ENCODE peak calls at places on chromosomes 7 and 10, in seven cellular contexts. G, Q, W, V, N, L and I are unnamed samples.

GRCh38 chr10:95530021-95530420 is 31.1 kb downstream of the SORBS1 start:
- DNase-seq in G (no peak), Q (no peak), W (no peak), V (no peak), N (no peak), L (no peak), I (no peak)

GRCh38 chr7:23356726-23357125 is 57.6 kb downstream of the MALSU1 start:
- DNase-seq in G (no peak), Q (peak; percentile 48), W (no peak), V (peak; percentile 68), N (no peak), L (no peak), I (peak; percentile 56)

GRCh38 chr10:43296320-43296719 is 29.5 kb upstream of the RASGEF1A start:
- DNase-seq in G (no peak), Q (no peak), W (no peak), V (no peak), N (no peak), L (no peak), I (no peak)

GRCh38 chr7:117279931-117280525 is 42.8 kb downstream of the WNT2 start:
- DNase-seq in G (peak; percentile 22), Q (no peak), W (no peak), V (no peak), N (no peak), L (no peak), I (no peak)

GRCh38 chr7:20146461-20146860 is 70.7 kb downstream of the MACC1 start:
- DNase-seq in G (no peak), Q (peak; percentile 32), W (no peak), V (no peak), N (no peak), L (no peak), I (no peak)

GRCh38 chr10:59635502-59636290 is 74.0 kb downstream of the SLC16A9 start:
- DNase-seq in G (no peak), Q (no peak), W (no peak), V (no peak), N (no peak), L (no peak), I (no peak)

GRCh38 chr7:94396606-94397005 is 1.9 kb downstream of the COL1A2 start:
- DNase-seq in G (peak; percentile 60), Q (peak; percentile 51), W (no peak), V (no peak), N (no peak), L (no peak), I (no peak)

GRCh38 chr10:21300546-21300945 is 224.9 kb downstream of the SKIDA1 start:
- DNase-seq in G (no peak), Q (no peak), W (no peak), V (no peak), N (no peak), L (no peak), I (no peak)

GRCh38 chr10:83076443-83076842 is 1062.9 kb upstream of the GHITM start:
- DNase-seq in G (no peak), Q (no peak), W (no peak), V (no peak), N (no peak), L (no peak), I (no peak)

GRCh38 chr7:51471199-51472016 is 154.8 kb upstream of the COBL start:
- DNase-seq in G (peak; percentile 74), Q (no peak), W (peak; percentile 83), V (no peak), N (peak; percentile 23), L (no peak), I (no peak)

GRCh38 chr10:36492590-36493510 is 632.5 kb upstream of the ANKRD30A start:
- DNase-seq in G (no peak), Q (peak; percentile 41), W (no peak), V (no peak), N (no peak), L (no peak), I (peak; percentile 40)

GRCh38 chr7:115678049-115678982 is 352.2 kb downstream of the TFEC start:
- DNase-seq in G (peak; percentile 56), Q (peak; percentile 16), W (no peak), V (peak; percentile 43), N (no peak), L (no peak), I (peak; percentile 12)

GRCh38 chr7:28808786-28809533 is 149.2 kb downstream of the TRIL start:
- DNase-seq in G (no peak), Q (peak; percentile 28), W (no peak), V (peak; percentile 4), N (no peak), L (no peak), I (no peak)

GRCh38 chr10:93071674-93072224 is 1.9 kb upstream of the CYP26A1 start:
- DNase-seq in G (no peak), Q (no peak), W (peak; percentile 90), V (no peak), N (no peak), L (no peak), I (no peak)

GRCh38 chr7:110568932-110569331 is 522.0 kb upstream of the LRRN3 start:
- DNase-seq in G (no peak), Q (no peak), W (no peak), V (no peak), N (no peak), L (no peak), I (no peak)